ENCODE peak calls at places on chromosomes 7 and 10, in eight cellular contexts. K is psoas muscle, X is PC-9, H is HCT116, Z is heart left ventricle, G is uterus, S is upper lobe of left lung, N is left ventricle myocardium inferior. V is an unnamed sample. For H3K4me1, the result is how much of the 10 kb centered on the place peaks cover.

GRCh38 chr10:34413214-34413613 is 401.9 kb downstream of the PARD3 start:
- DNase-seq in G (no peak), X (no peak), N (no peak), K (no peak), Z (no peak), S (no peak), H (no peak), V (no peak)

GRCh38 chr7:74029991-74030415 is 2.0 kb downstream of the ELN start:
- DNase-seq in H (no peak), G (peak), S (no peak), N (no peak), K (peak), X (no peak), Z (no peak), V (no peak)

GRCh38 chr7:85392789-85393188 is 205.9 kb upstream of the SEMA3D start:
- DNase-seq in S (no peak), X (no peak), H (no peak), Z (no peak), N (no peak), G (no peak), K (no peak), V (no peak)

GRCh38 chr7:22607180-22607579 is 107.2 kb upstream of the STEAP1B start:
- DNase-seq in N (no peak), H (no peak), Z (no peak), X (no peak), S (no peak), G (no peak), K (no peak), V (no peak)

GRCh38 chr7:84108119-84108518 is 86.5 kb downstream of the SEMA3A start:
- DNase-seq in G (no peak), N (no peak), K (no peak), X (no peak), S (no peak), H (no peak), Z (no peak), V (no peak)

GRCh38 chr7:135188298-135188984 is 17.9 kb upstream of the CYREN start:
- DNase-seq in H (no peak), N (no peak), K (no peak), S (no peak), G (no peak), X (peak), Z (peak), V (no peak)

GRCh38 chr10:88974012-88974411 is 16.6 kb upstream of the FAS start:
- DNase-seq in S (no peak), K (no peak), H (no peak), X (no peak), Z (no peak), N (no peak), G (no peak), V (no peak)

GRCh38 chr7:30225863-30226361 is 58.5 kb upstream of the ZNRF2 start:
- DNase-seq in S (no peak), X (peak), H (peak), G (peak), K (peak), N (peak), Z (peak), V (peak)

GRCh38 chr7:50069613-50070012 is 23.4 kb downstream of the ZPBP start:
- DNase-seq in K (peak), N (no peak), G (peak), X (peak), S (no peak), Z (no peak), H (no peak), V (no peak)

GRCh38 chr10:64191304-64191703 is 670.1 kb downstream of the REEP3 start:
- DNase-seq in Z (no peak), N (no peak), H (no peak), K (no peak), G (no peak), X (no peak), S (no peak), V (no peak)

GRCh38 chr10:88793747-88794299 is 8.7 kb upstream of the LIPM start:
- DNase-seq in K (no peak), X (no peak), N (no peak), H (no peak), S (no peak), G (no peak), Z (no peak), V (no peak)

GRCh38 chr7:5546626-5547025 is 123.0 kb upstream of the TNRC18 start:
- DNase-seq in K (peak), X (peak), S (no peak), H (no peak), Z (peak), G (no peak), N (peak), V (no peak)

GRCh38 chr10:33321516-33321915 is 13.0 kb downstream of the NRP1 start:
- DNase-seq in Z (no peak), G (no peak), K (no peak), H (no peak), S (no peak), X (no peak), N (no peak), V (no peak)

GRCh38 chr7:108004220-108005142 is 1.5 kb upstream of the LAMB1 start:
- DNase-seq in S (no peak), H (no peak), N (no peak), Z (no peak), G (peak), X (no peak), K (no peak), V (no peak)

GRCh38 chr10:13485623-13486022 is 43.2 kb downstream of the BEND7 start:
- DNase-seq in H (no peak), G (no peak), X (no peak), S (no peak), N (no peak), K (no peak), Z (no peak), V (no peak)

GRCh38 chr7:108311446-108312168 is 144.6 kb downstream of the NRCAM start:
- DNase-seq in G (no peak), N (no peak), S (no peak), Z (no peak), K (no peak), H (no peak), X (peak), V (no peak)

GRCh38 chr7:141737118-141737835 is 881 bp upstream of the SSBP1 start:
- DNase-seq in N (no peak), H (no peak), S (no peak), Z (no peak), K (no peak), X (peak), G (no peak), V (no peak)

GRCh38 chr10:93471110-93471651 is 11.0 kb downstream of the MYOF start:
- DNase-seq in X (peak), H (peak), Z (no peak), K (no peak), S (no peak), G (no peak), N (no peak), V (no peak)

GRCh38 chr7:99953649-99954048 is 22.2 kb downstream of the AZGP1 start:
- DNase-seq in Z (no peak), X (peak), G (no peak), H (no peak), K (peak), N (no peak), S (no peak), V (no peak)

GRCh38 chr7:105885386-105886111 is 9.2 kb upstream of the ATXN7L1 start:
- DNase-seq in Z (peak), N (no peak), X (no peak), G (no peak), S (no peak), K (no peak), H (no peak), V (no peak)

GRCh38 chr10:61628199-61628874 is 34.4 kb upstream of the CABCOCO1 start:
- DNase-seq in S (no peak), Z (no peak), H (no peak), X (peak), K (no peak), N (no peak), G (no peak), V (no peak)

GRCh38 chr10:70256463-70256862 is 23.2 kb upstream of the PPA1 start:
- DNase-seq in H (no peak), Z (no peak), K (no peak), N (no peak), S (no peak), G (no peak), X (no peak), V (no peak)

GRCh38 chr7:75985518-75986146 is 8.8 kb downstream of the TMEM120A start:
- DNase-seq in N (no peak), G (no peak), H (no peak), Z (no peak), K (peak), X (no peak), S (peak), V (no peak)

GRCh38 chr10:37712489-37713131 is 144.8 kb downstream of the ZNF248 start:
- DNase-seq in X (no peak), Z (no peak), G (no peak), H (no peak), N (peak), S (peak), K (no peak), V (no peak)

GRCh38 chr10:134205-134742 is 981 bp upstream of the ZMYND11 start:
- DNase-seq in Z (no peak), S (no peak), X (peak), G (no peak), H (no peak), K (no peak), N (peak), V (no peak)

GRCh38 chr7:5429253-5429856 is 5.7 kb upstream of the TNRC18 start:
- DNase-seq in K (peak), N (peak), S (peak), Z (peak), X (peak), H (no peak), G (peak), V (peak)

GRCh38 chr10:7482992-7483391 is 72.2 kb upstream of the SFMBT2 start:
- DNase-seq in K (no peak), S (no peak), N (no peak), Z (no peak), X (no peak), G (no peak), H (no peak), V (no peak)

GRCh38 chr7:146654048-146654447 is 537.4 kb downstream of the CNTNAP2 start:
- DNase-seq in N (no peak), H (no peak), G (no peak), K (no peak), Z (no peak), S (no peak), X (no peak), V (no peak)
- H3K4me1 ChIP-seq in N (under half), H (under half), G (under half), K (under half), Z (under half), S (under half), X (under half), V (under half)

GRCh38 chr10:5977471-5978370 is at the start of gene IL15RA:
- DNase-seq in H (peak), G (peak), Z (peak), N (peak), S (peak), K (peak), X (peak), V (no peak)
- TF ChIP-seq CTCF in H (no peak), G (no peak), Z (peak), N (peak), S (peak), K (peak), X (no peak), V (peak)

GRCh38 chr7:121024568-121025055 is 36.1 kb downstream of the CPED1 start:
- DNase-seq in Z (no peak), G (no peak), X (no peak), H (no peak), N (no peak), K (no peak), S (no peak), V (no peak)

GRCh38 chr7:121023683-121024507 is 35.4 kb downstream of the CPED1 start:
- DNase-seq in G (no peak), Z (no peak), K (no peak), S (no peak), N (no peak), H (no peak), X (no peak), V (no peak)

GRCh38 chr7:121021266-121021969 is 32.9 kb downstream of the CPED1 start:
- DNase-seq in N (no peak), S (no peak), G (no peak), K (no peak), H (no peak), Z (no peak), X (no peak), V (no peak)

GRCh38 chr7:121020652-121021051 is 32.1 kb downstream of the CPED1 start:
- DNase-seq in X (peak), N (no peak), K (no peak), G (no peak), H (no peak), Z (no peak), S (no peak), V (no peak)

DNA sequence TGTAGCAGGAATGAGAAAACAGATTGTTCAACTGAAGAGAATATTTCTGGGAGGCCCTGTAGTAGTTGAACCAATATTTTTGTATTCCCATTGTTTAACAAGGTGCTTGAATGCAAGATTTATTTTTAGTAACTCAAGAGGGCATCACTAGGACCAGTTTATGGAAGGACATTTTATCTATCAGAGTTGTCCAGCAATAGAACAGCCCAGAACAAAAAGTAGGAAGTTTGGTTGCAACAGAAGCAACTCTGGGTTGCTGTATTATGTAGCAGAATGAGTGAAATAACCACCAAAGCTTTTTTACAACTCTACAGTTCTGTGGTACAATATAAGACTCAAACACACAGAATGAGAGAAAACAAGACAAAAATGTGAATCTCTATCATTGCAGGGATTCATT is 34.7 kb downstream of the CPED1 start:
- DNase-seq in H (no peak), K (no peak), N (no peak), G (no peak), X (no peak), Z (no peak), S (no peak), V (no peak)
- H3K4me1 ChIP-seq in H (under half), K (half or more), N (half or more), G (under half), X (under half), Z (under half), S (under half), V (under half)

GRCh38 chr10:79067241-79068202 is 1.2 kb upstream of the ZMIZ1 start:
- DNase-seq in G (peak), H (peak), X (peak), Z (peak), N (peak), K (peak), S (peak), V (no peak)
- TF ChIP-seq CTCF in G (no peak), H (no peak), X (no peak), Z (peak), N (peak), K (no peak), S (peak), V (no peak)

GRCh38 chr7:36188923-36189322 is 35.9 kb downstream of the EEPD1 start:
- DNase-seq in N (no peak), K (no peak), S (no peak), X (no peak), Z (no peak), H (no peak), G (no peak), V (no peak)
- H3K4me1 ChIP-seq in N (half or more), K (half or more), S (under half), X (under half), Z (under half), H (under half), G (under half), V (under half)

DNA sequence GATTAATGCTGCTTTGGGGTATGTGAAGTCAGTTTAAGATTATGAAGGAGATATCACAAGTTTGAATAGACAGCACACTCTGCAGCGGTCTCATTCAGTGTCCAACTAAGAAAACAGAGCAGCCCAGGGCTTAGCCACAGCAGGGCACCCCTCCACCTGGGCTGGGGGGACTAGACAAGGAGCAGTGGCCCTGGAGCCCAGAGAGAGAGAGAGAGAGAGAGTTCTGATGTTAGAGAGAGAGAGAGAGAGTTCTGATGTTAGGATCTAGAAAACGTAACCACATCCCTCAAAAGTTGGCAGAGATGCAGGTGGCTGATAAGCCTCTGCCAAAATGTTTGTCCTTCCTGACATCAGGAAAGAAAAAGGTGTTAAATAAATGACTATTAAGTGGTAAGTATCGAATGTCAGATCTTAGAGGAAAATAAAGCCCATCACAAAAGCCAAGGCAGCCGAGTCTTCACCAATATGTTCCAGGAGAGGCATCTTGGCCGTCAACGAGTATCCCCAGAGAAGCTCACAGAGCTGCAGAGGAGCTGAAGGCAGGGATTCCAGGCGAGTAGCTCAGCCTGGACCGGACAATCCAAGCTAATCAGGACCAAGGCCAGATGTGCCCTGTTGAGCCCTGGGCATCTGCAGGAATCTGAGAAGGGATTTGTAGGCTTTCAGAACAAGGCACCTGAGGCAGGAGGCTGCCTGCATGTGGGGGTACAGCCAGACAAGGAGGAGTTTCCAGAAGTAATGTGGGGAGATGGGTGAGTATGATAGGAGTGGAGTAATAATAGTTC is 150.1 kb upstream of the TCF7L2 start:
- DNase-seq in G (no peak), Z (no peak), H (no peak), N (no peak), K (no peak), X (no peak), S (no peak), V (no peak)
- TF ChIP-seq CTCF in G (no peak), Z (no peak), H (no peak), N (no peak), K (no peak), X (no peak), S (no peak), V (no peak)

GRCh38 chr10:110497438-110498086 is at the start of gene DUSP5:
- DNase-seq in K (peak), G (peak), X (peak), N (peak), S (peak), H (peak), Z (peak), V (peak)
- H3K4me1 ChIP-seq in K (under half), G (under half), X (under half), N (half or more), S (half or more), H (under half), Z (under half), V (under half)

GRCh38 chr10:119478111-119479047 is 64.1 kb downstream of the RGS10 start:
- DNase-seq in G (no peak), K (no peak), X (no peak), H (no peak), S (no peak), N (no peak), Z (no peak), V (no peak)
- TF ChIP-seq CTCF in G (no peak), K (no peak), X (no peak), H (no peak), S (no peak), N (no peak), Z (no peak), V (no peak)

GRCh38 chr7:47933229-47933628 is 15.0 kb downstream of the PKD1L1 start:
- DNase-seq in X (no peak), S (no peak), H (no peak), K (no peak), G (no peak), N (no peak), Z (no peak), V (no peak)
- H3K4me1 ChIP-seq in X (under half), S (under half), H (under half), K (under half), G (under half), N (under half), Z (under half), V (under half)

GRCh38 chr7:56033671-56034432 is 17.4 kb downstream of the PSPH start:
- DNase-seq in X (peak), S (peak), H (peak), N (peak), Z (peak), G (peak), K (peak), V (peak)
- TF ChIP-seq CTCF in X (peak), S (peak), H (peak), N (peak), Z (peak), G (no peak), K (peak), V (peak)